ENCODE peak calls at places on chromosome 4, in four cellular contexts. D is PC-3, N is HFF-Myc, R is foreskin fibroblast. J is an unnamed sample.

GRCh38 chr4:174193438-174194015 is 89.9 kb downstream of the FBXO8 start:
- DNase-seq in R (peak), D (no peak), N (no peak), J (no peak)

GRCh38 chr4:165726831-165727230 is 146.2 kb upstream of the TLL1 start:
- DNase-seq in R (peak), N (no peak), D (no peak), J (no peak)

GRCh38 chr4:79288185-79288584 is 37.7 kb downstream of the NAA11 start:
- DNase-seq in R (no peak), D (no peak), N (no peak), J (no peak)

GRCh38 chr4:2058264-2059033 is 678 bp upstream of the NAT8L start:
- DNase-seq in N (no peak), D (no peak), R (no peak), J (peak)

GRCh38 chr4:158020175-158020574 is 152.7 kb downstream of the GASK1B start:
- DNase-seq in R (peak), D (peak), N (peak), J (no peak)

GRCh38 chr4:15479089-15479912 is 9.6 kb downstream of the CC2D2A start:
- DNase-seq in D (peak), R (peak), N (peak), J (peak)

GRCh38 chr4:187070740-187071139 is 347.1 kb upstream of the FAT1 start:
- DNase-seq in D (no peak), R (no peak), N (no peak), J (no peak)

GRCh38 chr4:185480016-185480732 is 8.6 kb upstream of the CCDC110 start:
- DNase-seq in D (no peak), R (no peak), N (no peak), J (no peak)

GRCh38 chr4:99529218-99529617 is 18.4 kb downstream of the C4orf17 start:
- DNase-seq in N (no peak), D (no peak), R (no peak), J (no peak)

GRCh38 chr4:80221161-80221560 is 23.9 kb downstream of the PRDM8 start:
- DNase-seq in D (peak), N (no peak), R (peak), J (no peak)

GRCh38 chr4:150117094-150117493 is 38.8 kb downstream of the DCLK2 start:
- DNase-seq in R (peak), N (no peak), D (no peak), J (no peak)

GRCh38 chr4:26459054-26459755 is 31.1 kb downstream of the CCKAR start:
- DNase-seq in R (peak), N (peak), D (peak), J (peak)

GRCh38 chr4:4950891-4951290 is 68.4 kb downstream of the CYTL1 start:
- DNase-seq in R (no peak), N (no peak), D (no peak), J (no peak)

GRCh38 chr4:31234494-31234893 is 514.3 kb downstream of the PCDH7 start:
- DNase-seq in N (no peak), R (no peak), D (no peak), J (no peak)

GRCh38 chr4:40183615-40184411 is 13.0 kb upstream of the RHOH start:
- DNase-seq in N (no peak), D (no peak), R (peak), J (no peak)

GRCh38 chr4:95957054-95957453 is 117.2 kb downstream of the PDHA2 start:
- DNase-seq in D (no peak), N (no peak), R (no peak), J (no peak)

GRCh38 chr4:128524311-128524710 is 236.7 kb upstream of the PGRMC2 start:
- DNase-seq in N (no peak), D (peak), R (peak), J (no peak)

GRCh38 chr4:167838686-167839085 is 253.7 kb upstream of the ANXA10 start:
- DNase-seq in N (no peak), R (peak), D (no peak), J (no peak)

GRCh38 chr4:173522160-173522873 is 7.7 kb downstream of the HAND2 start:
- DNase-seq in R (peak), D (no peak), N (peak), J (peak)

GRCh38 chr4:148015058-148015457 is 283.2 kb downstream of the ARHGAP10 start:
- DNase-seq in N (no peak), R (no peak), D (no peak), J (no peak)

GRCh38 chr4:168174308-168174707 is 82.0 kb downstream of the ANXA10 start:
- DNase-seq in R (no peak), N (no peak), D (no peak), J (no peak)

GRCh38 chr4:99808260-99808857 is 8.3 kb upstream of the DAPP1 start:
- DNase-seq in N (no peak), R (peak), D (peak), J (peak)

GRCh38 chr4:124423160-124423559 is 289.4 kb downstream of the ANKRD50 start:
- DNase-seq in R (peak), D (peak), N (no peak), J (no peak)

GRCh38 chr4:10033191-10033881 is 12.0 kb upstream of the SLC2A9 start:
- DNase-seq in D (peak), R (peak), N (no peak), J (no peak)

GRCh38 chr4:183118585-183118984 is 19.5 kb downstream of the WWC2 start:
- DNase-seq in D (peak), N (no peak), R (peak), J (no peak)

GRCh38 chr4:144403903-144404302 is 242.1 kb upstream of the HHIP start:
- DNase-seq in R (no peak), N (no peak), D (no peak), J (no peak)

GRCh38 chr4:136637071-136637777 is 895.1 kb downstream of the PCDH18 start:
- DNase-seq in N (no peak), R (no peak), D (peak), J (peak)

GRCh38 chr4:79284893-79285292 is 41.0 kb downstream of the NAA11 start:
- DNase-seq in D (no peak), N (no peak), R (no peak), J (no peak)

GRCh38 chr4:165505991-165506779 is 127.4 kb downstream of the CPE start:
- DNase-seq in N (no peak), D (peak), R (peak), J (no peak)

GRCh38 chr4:68319040-68319439 is 30.9 kb downstream of the YTHDC1 start:
- DNase-seq in D (no peak), R (no peak), N (no peak), J (no peak)

GRCh38 chr4:60173718-60174117 is 1026.4 kb upstream of the ADGRL3 start:
- DNase-seq in R (no peak), D (no peak), N (no peak), J (no peak)

GRCh38 chr4:175614880-175615279 is 197.2 kb downstream of the GPM6A start:
- DNase-seq in N (no peak), D (no peak), R (no peak), J (no peak)

GRCh38 chr4:88610771-88611170 is 18.5 kb downstream of the HERC3 start:
- DNase-seq in N (no peak), R (peak), D (no peak), J (no peak)

GRCh38 chr4:94621491-94622080 is 136.2 kb upstream of the BMPR1B start:
- DNase-seq in N (no peak), R (peak), D (peak), J (no peak)

GRCh38 chr4:176656108-176656507 is 136.6 kb downstream of the VEGFC start:
- DNase-seq in N (no peak), D (no peak), R (peak), J (no peak)

GRCh38 chr4:176654565-176655216 is 138.0 kb downstream of the VEGFC start:
- DNase-seq in N (no peak), D (no peak), R (peak), J (no peak)

GRCh38 chr4:176664964-176665363 is 127.8 kb downstream of the VEGFC start:
- DNase-seq in N (no peak), R (no peak), D (no peak), J (no peak)

GRCh38 chr4:176660561-176660960 is 132.2 kb downstream of the VEGFC start:
- DNase-seq in D (peak), R (peak), N (no peak), J (no peak)
- TF ChIP-seq CTCF in D (peak), R (peak), N (no peak), J (no peak)

GRCh38 chr4:138522366-138522765 is 280.2 kb upstream of the SLC7A11 start:
- DNase-seq in R (peak), D (peak), N (no peak), J (no peak)
- TF ChIP-seq CTCF in R (peak), D (peak), N (peak), J (peak)

DNA sequence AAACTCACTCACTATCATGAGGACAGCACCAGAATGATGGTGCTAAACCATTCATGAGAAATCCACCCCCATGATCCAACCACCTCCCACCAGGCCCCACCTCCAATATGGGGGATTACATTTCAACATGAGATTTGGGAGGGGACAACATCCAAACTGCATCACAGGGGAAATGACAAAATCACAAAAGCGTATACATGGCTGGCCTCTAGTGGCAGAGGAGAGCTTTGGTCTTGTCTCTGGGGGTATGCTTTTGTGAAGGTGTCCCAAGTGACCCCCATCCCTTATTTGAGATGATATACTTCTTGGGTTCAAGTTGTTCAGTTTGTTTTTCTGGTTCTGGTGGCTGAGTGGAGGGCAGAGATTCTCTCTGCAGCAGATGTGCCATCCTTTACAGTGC is 8.5 kb upstream of the SETD7 start:
- DNase-seq in D (no peak), R (no peak), N (no peak), J (no peak)
- TF ChIP-seq CTCF in D (no peak), R (no peak), N (peak), J (peak)

GRCh38 chr4:92606227-92606626 is 302.5 kb downstream of the GRID2 start:
- DNase-seq in R (no peak), N (no peak), D (no peak), J (no peak)

GRCh38 chr4:92599044-92599443 is 295.3 kb downstream of the GRID2 start:
- DNase-seq in D (peak), N (no peak), R (peak), J (no peak)

DNA sequence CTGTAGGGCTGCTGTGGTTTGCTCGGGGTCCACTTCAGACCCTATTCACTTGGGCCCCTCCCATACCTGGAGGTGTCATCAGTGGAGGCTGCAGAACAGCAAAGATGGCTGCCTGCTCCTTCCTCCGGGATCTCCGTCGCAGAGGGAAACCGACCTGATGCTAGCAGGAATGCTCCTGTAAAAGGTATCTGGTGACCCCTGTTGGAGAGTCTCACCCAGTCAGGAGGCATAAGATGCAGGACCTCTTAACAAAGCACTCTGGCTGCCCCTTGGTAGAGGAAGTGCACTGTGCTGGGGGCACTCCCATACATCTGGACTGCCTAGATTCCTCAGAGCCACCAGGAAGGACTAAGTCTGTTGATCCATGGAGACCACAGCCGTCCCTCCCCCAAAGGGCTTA is 296.9 kb downstream of the GRID2 start:
- DNase-seq in D (peak), R (no peak), N (no peak), J (no peak)
- TF ChIP-seq CTCF in D (no peak), R (no peak), N (no peak), J (no peak)

GRCh38 chr4:8015512-8015911 is 75.9 kb upstream of the AFAP1 start:
- DNase-seq in N (no peak), R (peak), D (peak), J (no peak)
- TF ChIP-seq CTCF in N (peak), R (peak), D (peak), J (peak)

GRCh38 chr4:38568768-38569167 is 95.2 kb upstream of the KLF3 start:
- DNase-seq in D (no peak), N (no peak), R (no peak), J (no peak)

GRCh38 chr4:38567448-38567847 is 96.6 kb upstream of the KLF3 start:
- DNase-seq in N (no peak), R (no peak), D (peak), J (no peak)

GRCh38 chr4:38572798-38573197 is 91.2 kb upstream of the KLF3 start:
- DNase-seq in R (no peak), N (no peak), D (no peak), J (no peak)

GRCh38 chr4:38566811-38567398 is 97.1 kb upstream of the KLF3 start:
- DNase-seq in R (no peak), N (no peak), D (no peak), J (no peak)

GRCh38 chr4:38570647-38571326 is 93.2 kb upstream of the KLF3 start:
- DNase-seq in D (no peak), R (no peak), N (no peak), J (no peak)
- TF ChIP-seq CTCF in D (no peak), R (no peak), N (no peak), J (no peak)

GRCh38 chr4:82851902-82852750 is 38.8 kb downstream of the SEC31A start:
- DNase-seq in N (no peak), R (peak), D (peak), J (no peak)
- TF ChIP-seq CTCF in N (peak), R (peak), D (peak), J (peak)

GRCh38 chr4:109408711-109409110 is 24.9 kb upstream of the SEC24B start:
- DNase-seq in R (peak), N (no peak), D (no peak), J (no peak)

GRCh38 chr4:109410776-109411175 is 22.8 kb upstream of the SEC24B start:
- DNase-seq in N (no peak), D (peak), R (peak), J (no peak)

GRCh38 chr4:109411964-109412363 is 21.7 kb upstream of the SEC24B start:
- DNase-seq in D (no peak), R (peak), N (no peak), J (no peak)

GRCh38 chr4:109410226-109410625 is 23.4 kb upstream of the SEC24B start:
- DNase-seq in R (no peak), D (no peak), N (no peak), J (no peak)

DNA sequence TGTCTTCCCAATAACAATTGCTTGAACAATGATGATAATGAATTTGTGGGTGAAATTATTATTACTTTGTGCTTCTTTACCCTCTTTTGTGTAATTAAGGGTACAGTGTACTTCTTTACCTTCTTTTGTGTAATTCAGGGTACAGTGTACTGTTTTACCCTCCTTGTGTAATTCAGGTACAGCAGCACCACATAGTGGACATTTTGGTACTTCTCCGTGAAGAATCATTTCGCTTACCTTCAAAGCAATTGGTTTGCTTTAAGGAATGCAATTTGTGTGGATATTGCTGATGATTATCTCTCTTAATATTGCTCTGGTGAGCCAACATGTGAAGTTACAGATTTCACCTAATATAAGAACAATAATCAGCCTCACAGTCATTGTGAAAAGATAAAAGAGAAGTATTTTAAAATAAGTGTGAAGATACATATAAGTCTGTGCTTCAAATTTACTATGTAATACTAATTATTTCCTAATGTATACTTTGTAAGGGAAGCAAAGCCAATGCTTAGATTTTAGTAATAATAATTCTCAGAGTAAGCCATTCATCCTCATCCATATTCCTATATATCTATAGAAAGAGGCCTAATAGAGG is 27.2 kb upstream of the SEC24B start:
- DNase-seq in D (peak), N (peak), R (peak), J (no peak)
- TF ChIP-seq CTCF in D (peak), N (peak), R (peak), J (peak)

GRCh38 chr4:105666693-105667092 is 41.8 kb downstream of the INTS12 start:
- DNase-seq in D (peak), N (no peak), R (peak), J (no peak)

GRCh38 chr4:105661028-105661427 is 47.5 kb downstream of the INTS12 start:
- DNase-seq in R (no peak), D (peak), N (no peak), J (no peak)

GRCh38 chr4:105659190-105659589 is 49.3 kb downstream of the INTS12 start:
- DNase-seq in D (no peak), R (no peak), N (no peak), J (no peak)

GRCh38 chr4:105657117-105657765 is 51.2 kb downstream of the INTS12 start:
- DNase-seq in R (no peak), D (peak), N (no peak), J (no peak)

DNA sequence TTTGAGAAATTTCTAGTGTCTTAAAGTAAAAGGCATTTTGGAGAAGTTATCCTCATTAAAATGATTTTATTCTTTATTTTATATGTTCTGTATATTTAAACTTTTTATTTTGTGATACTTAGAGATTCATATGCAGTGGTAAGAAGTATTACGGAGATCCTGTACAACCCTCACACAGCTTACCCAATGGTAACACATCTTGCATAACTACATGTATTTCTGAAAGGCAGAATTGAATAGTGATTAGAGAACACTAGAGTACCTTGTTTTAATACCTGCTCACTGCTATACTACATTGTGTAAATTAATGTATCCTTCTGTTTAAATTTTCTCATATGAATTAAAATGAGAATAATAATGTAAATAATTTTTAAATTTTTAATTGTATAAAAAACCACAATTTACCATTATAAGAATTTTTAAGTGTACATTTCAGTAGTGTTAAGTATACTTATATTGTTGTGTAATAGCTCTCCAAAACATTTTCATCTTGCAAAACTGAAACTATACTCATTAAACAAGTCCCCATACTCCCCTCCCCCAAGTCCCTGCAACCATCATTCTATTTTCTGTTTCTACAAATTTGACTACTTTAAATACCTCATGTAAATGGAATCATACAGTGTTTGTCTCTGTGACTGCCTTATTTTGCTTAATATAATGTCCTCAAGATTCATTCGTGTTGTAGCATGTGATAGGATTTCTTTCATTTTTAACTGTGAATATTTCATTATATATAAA is 45.4 kb downstream of the INTS12 start:
- DNase-seq in N (no peak), R (no peak), D (no peak), J (no peak)
- TF ChIP-seq CTCF in N (no peak), R (no peak), D (no peak), J (no peak)

DNA sequence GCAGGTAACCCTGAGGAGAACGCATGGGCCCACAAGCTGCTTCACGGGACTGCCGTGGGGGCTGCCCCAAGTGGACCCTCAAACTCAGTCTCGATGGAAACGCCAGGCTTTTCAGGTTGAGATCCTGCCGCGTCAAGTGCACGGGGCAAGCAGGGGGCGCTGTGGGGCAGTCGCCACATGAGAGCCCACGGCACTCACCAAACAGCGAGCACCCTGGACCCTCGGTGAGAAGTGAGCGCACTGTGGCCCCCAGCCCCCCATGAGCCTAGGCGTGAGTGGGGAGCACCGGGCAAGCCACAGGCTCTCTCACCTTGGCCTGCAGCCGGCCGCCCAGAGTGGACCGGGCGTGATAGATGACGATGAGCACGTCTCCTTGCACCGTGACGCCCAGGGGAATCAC is 50.9 kb upstream of the CPLX1 start:
- DNase-seq in D (no peak), N (no peak), R (no peak), J (no peak)
- TF ChIP-seq CTCF in D (peak), N (peak), R (no peak), J (peak)

J was measured in D721Med.